ENCODE peak calls at places on chromosome 22, in eight cellular contexts. J is kidney; P is A549; E is psoas muscle; A is CD8-positive, alpha-beta T cell; V is sigmoid colon; H is stomach; S is transverse colon. G is an unnamed sample. For H3K4me1, the result is how much of the 10 kb centered on the place peaks cover.

GRCh38 chr22:25919452-25919851 is 177.5 kb downstream of the MYO18B start:
- DNase-seq in P (no peak), V (no peak), S (no peak), E (no peak), H (no peak), A (no peak), J (no peak), G (no peak)

GRCh38 chr22:46350646-46351045 is 15.1 kb downstream of the TRMU start:
- DNase-seq in E (no peak), A (no peak), J (peak), P (no peak), S (no peak), H (no peak), V (no peak), G (peak)

GRCh38 chr22:22384267-22384666 is 124.3 kb downstream of the ZNF280B start:
- DNase-seq in J (no peak), H (no peak), V (no peak), E (no peak), A (no peak), P (no peak), S (no peak), G (no peak)

GRCh38 chr22:45268167-45268957 is 16.4 kb upstream of the UPK3A start:
- DNase-seq in P (peak), V (no peak), S (peak), H (peak), A (peak), E (peak), J (no peak), G (no peak)

GRCh38 chr22:19097518-19097917 is 24.7 kb downstream of the DGCR2 start:
- DNase-seq in J (no peak), H (no peak), A (no peak), E (no peak), V (peak), P (no peak), S (no peak), G (no peak)

GRCh38 chr22:37329239-37330140 is 47.2 kb downstream of the CYTH4 start:
- DNase-seq in A (no peak), V (no peak), S (no peak), H (no peak), E (no peak), P (no peak), J (no peak), G (peak)

GRCh38 chr22:28977481-28977971 is 84.1 kb downstream of the C22orf31 start:
- DNase-seq in P (no peak), J (no peak), V (no peak), H (peak), A (no peak), E (no peak), S (no peak), G (no peak)

GRCh38 chr22:25110846-25111578 is 88.6 kb upstream of the CRYBB3 start:
- DNase-seq in V (peak), A (peak), P (peak), E (peak), S (peak), H (peak), J (peak), G (peak)

GRCh38 chr22:25172153-25172552 is 27.5 kb upstream of the CRYBB3 start:
- DNase-seq in E (no peak), A (peak), P (peak), H (peak), S (peak), V (no peak), J (no peak), G (no peak)

GRCh38 chr22:45696227-45696626 is 24.6 kb downstream of the ATXN10 start:
- DNase-seq in A (no peak), P (no peak), H (no peak), V (no peak), E (no peak), J (no peak), S (no peak), G (no peak)

GRCh38 chr22:31628362-31628761 is 33.7 kb downstream of the PISD start:
- DNase-seq in S (no peak), J (no peak), V (no peak), P (no peak), H (no peak), E (no peak), A (no peak), G (no peak)

GRCh38 chr22:31625661-31626426 is 36.2 kb downstream of the PISD start:
- DNase-seq in A (no peak), J (no peak), P (no peak), E (peak), H (peak), S (peak), V (peak), G (peak)

GRCh38 chr22:31625257-31625640 is 36.8 kb downstream of the PISD start:
- DNase-seq in S (no peak), H (no peak), A (no peak), V (no peak), J (no peak), E (no peak), P (no peak), G (no peak)

GRCh38 chr22:31627223-31627731 is 34.7 kb downstream of the PISD start:
- DNase-seq in J (no peak), V (no peak), H (peak), S (no peak), A (no peak), P (no peak), E (no peak), G (no peak)

DNA sequence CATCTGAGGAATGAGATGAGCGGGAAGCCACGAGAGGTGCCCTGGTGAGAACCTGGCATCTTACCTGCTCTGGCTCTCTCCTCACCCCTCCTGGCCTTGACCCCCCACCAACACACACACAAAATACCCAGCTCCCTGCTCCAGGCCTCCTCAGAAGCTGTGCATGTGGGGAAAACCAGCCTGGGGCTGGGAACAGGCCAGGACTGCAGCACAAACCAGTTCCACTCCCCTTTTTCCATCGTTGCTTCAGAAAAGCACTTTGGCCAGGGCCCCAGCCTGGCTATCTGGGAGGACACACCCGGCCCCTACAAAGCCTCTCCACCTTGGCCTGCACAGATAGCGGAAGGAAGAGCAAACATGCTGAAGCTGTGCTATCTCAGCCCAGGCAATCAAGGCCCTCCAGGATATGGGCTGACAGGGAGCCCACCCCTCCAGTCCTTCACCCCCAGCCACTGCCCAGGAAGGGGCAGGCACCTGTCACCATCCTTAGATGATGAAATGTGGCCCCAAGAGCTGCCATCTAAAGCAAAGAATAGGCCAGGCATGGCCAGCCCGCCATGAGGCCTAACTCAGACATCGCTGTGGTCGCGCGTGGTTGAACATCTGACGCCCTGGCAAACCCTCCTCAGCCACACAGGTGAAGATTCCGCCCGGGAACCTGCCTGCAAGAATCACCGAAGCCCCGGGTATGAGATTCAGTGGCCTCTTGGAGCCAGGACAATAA is 35.4 kb downstream of the PISD start:
- DNase-seq in S (no peak), H (peak), P (no peak), J (no peak), E (no peak), V (no peak), A (no peak), G (no peak)
- H3K4me1 ChIP-seq in S (under half), H (under half), P (under half), J (under half), E (under half), V (under half), A (under half), G (half or more)

GRCh38 chr22:38700789-38701628 is at the start of gene JOSD1:
- DNase-seq in E (peak), S (peak), A (peak), H (peak), P (peak), V (peak), J (peak), G (peak)
- TF ChIP-seq CTCF in E (no peak), S (no peak), A (no peak), H (no peak), P (no peak), V (no peak), J (no peak), G (no peak)

GRCh38 chr22:49963647-49964026 is 3.1 kb downstream of the PIM3 start:
- DNase-seq in H (peak), A (no peak), P (no peak), J (no peak), S (peak), E (no peak), V (peak), G (peak)
- H3K4me1 ChIP-seq in H (half or more), A (under half), P (under half), J (half or more), S (half or more), E (half or more), V (under half), G (under half)

DNA sequence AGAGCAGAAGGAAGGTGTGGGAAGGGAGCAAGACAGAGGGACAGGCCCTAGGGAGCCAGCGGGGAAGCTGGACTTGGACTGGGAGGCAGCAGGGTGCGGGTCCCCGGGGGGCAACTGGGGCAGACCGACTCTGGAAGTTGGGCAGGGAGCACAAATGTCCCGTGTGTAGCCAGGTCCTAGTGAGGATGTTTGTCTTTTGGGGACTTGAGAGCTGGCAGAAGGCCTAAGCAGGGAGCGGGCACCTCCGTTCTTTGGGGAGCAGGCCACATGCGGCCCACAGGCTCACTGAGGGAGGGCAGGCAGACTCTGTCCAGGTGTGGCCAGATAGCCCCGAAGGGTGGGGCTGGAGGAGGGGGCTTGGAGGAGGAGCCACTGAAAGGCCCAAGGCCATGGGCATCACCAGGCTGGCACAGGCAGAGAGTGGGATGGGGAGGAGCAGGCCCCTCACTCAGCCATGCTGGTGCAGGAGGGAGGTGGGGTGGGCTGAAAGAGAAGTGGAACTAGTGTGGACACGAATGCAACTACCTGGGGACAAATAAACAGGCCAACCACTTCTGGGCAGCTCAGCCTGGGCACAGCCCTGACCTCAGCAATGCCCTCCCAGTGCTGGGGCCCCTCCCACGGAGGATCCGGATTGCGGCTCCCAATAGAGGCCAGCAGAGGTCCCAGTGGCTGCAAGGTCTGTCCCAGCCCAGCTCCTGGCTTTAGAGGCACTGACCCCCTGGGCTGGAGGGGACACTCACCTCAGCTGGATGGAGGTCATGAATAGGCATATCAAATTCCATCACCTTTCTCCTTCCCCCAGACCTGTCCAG is 1.3 kb upstream of the SCARF2 start:
- DNase-seq in V (peak), E (no peak), H (no peak), J (peak), P (no peak), A (no peak), S (no peak), G (peak)
- TF ChIP-seq CTCF in V (no peak), E (peak), H (no peak), J (no peak), P (no peak), A (no peak), S (no peak), G (no peak)

GRCh38 chr22:42364641-42365336 is 67.4 kb downstream of the NFAM1 start:
- DNase-seq in A (no peak), V (peak), S (no peak), P (no peak), J (no peak), E (no peak), H (no peak), G (no peak)
- H3K4me1 ChIP-seq in A (under half), V (under half), S (under half), P (under half), J (under half), E (under half), H (under half), G (under half)

DNA sequence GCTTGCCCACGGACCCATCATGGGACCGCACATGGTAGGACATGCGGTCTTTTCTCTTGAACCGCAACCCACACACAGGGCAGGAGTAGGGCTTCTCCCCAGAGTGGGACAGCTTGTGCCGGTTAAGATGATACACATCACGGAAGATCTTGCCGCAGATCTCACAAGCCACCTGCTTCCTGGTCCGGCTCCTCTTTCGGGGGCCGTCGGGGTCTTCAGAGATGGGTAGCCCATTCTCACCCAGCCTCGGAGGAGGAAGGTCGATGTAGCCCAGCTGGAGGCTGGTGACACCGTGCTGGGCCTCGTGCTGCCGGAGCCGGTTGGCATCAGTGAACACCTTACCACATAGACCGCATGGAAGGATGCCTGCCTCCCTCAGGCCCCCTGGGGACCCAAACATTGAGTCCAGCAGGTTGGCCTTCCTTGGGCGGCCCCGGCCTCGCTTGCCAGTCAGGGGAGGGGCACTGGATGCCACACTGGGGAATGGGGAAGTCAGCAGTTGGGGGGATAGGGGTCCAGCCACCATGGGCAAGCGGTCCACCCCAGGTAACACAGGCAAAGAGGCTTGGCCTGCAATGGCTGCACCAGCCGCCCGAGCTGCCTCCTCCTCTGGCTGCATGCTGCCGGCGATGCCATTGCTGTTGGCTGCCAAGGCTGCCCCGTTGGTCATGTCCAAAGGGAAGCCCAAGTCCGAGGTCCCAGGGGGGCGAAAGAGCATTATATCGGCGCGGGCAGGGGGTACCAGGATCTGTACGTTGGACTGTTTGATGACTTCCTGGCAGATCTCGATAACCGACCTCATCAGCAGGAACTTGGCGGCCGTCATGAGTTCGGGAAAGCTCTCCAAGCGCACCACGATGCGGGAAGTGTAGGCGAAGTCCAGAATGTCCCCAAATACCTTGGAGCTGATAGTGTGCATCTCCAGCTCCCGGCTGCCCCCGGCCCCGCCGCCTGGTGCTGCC is 1.5 kb downstream of the PATZ1 start:
- DNase-seq in J (peak), A (peak), S (peak), V (peak), E (peak), P (no peak), H (peak), G (no peak)
- TF ChIP-seq CTCF in J (no peak), A (no peak), S (no peak), V (no peak), E (no peak), P (no peak), H (no peak), G (no peak)

GRCh38 chr22:20244744-20245576 is 23.2 kb downstream of the RTN4R start:
- DNase-seq in S (peak), H (no peak), J (no peak), P (no peak), V (no peak), A (peak), E (no peak), G (no peak)
- H3K4me1 ChIP-seq in S (under half), H (under half), J (under half), P (under half), V (under half), A (half or more), E (under half), G (under half)

DNA sequence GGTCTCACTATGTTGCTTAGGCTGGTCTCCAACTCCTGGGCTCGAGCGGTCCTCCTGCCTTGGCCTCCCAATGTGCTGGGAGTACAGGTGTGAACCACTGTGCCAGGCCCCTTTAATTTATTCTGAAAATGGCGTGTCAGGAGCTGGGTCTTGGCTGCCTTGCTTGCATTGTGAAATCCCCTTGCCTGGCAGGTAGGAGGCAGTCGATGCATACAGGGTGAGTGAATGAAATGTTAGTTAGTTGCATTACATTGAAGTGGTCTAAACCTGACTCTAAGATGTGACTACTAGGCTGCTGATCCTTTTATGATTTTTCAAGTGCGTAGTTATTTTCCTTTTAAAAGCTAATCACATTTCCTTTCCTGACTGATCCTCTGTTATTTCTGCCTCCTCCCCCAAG is 42.9 kb downstream of the PARVB start:
- DNase-seq in P (no peak), S (no peak), J (no peak), E (no peak), H (no peak), A (no peak), V (no peak), G (no peak)
- TF ChIP-seq CTCF in P (no peak), S (no peak), J (no peak), E (no peak), H (no peak), A (no peak), V (no peak), G (no peak)

DNA sequence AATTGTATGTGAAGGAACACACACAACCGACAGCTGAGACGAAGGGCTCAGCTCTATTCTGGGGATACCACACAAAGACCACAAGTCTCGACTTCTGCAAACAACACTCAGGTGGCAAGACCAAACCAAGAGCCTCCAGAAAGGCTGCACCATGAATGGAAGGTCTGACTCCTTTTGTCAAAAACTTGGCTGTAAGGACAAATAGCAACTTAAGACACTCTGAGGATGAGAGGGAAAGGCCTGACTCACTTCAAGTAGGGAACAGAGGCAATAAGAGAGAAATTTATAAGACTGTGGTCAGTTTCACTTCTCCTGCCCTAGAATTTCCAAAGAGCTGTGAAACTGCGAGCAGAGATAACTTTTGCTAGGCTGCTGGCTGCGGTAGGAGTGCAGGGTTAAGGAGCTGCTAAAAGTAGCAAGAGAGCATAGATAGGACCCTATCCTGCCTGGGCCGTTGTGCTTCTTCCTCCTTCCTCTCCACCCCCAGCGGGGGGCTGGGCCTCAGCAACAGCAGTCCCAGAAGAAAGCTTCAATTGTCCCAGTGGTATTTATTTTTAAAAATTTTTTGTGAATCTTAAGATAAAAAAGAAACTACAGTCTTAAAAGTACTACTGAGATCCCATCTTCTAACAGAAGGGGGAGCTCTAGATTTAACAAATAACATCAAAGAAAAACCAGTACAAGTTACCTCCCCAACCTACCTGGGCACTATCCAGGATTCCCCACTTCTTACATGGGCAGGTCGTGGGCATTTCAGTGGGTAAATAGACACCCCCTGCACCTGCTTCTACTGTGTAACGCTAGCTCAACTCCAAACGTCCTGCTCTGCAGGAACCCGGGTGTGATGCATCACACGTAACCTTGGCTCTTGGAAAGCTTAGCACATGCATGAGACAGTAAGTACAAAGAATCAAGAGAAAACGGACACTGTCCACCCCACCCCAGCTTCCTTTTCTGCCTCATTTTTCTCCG is 66.4 kb downstream of the SGSM3 start:
- DNase-seq in S (peak), V (no peak), P (peak), J (no peak), H (no peak), A (peak), E (no peak), G (no peak)
- H3K4me1 ChIP-seq in S (half or more), V (under half), P (under half), J (under half), H (under half), A (under half), E (under half), G (under half)

DNA sequence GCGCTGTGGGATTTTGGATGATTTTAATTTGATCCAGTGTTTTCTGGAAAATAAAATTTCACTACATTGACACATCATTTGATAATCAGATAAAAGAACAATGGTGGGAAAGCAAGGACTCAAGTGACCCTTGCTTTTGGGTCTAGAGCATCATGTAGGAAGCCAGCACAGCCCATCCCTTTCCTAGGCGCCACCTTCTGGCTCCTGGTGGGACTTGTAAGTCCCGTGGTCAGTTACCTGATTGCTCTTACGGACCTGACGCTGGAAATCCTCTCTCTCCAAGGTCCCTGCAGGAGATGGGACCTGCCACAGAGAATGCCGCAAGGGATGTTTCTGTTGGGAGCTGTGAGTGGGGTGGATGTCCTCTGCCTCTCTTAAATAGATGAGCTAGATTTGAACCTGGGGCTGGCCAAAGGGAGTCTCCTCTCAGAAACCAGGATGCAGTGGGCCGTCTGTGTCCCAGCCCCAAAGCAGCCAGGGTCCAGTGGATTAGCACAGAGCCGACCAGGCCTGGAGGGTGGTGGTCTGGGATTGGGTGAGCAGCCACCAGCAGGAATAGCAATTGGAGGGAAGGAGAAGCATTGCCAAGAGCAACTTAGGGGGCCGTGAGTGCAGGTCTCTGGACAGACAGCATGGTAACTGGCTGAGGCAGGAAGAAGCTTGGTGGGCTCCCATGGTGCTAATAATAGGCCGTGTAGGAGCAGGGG is 21.7 kb downstream of the TIMP3 start:
- DNase-seq in V (peak), J (no peak), P (peak), H (peak), A (no peak), E (no peak), S (peak), G (no peak)
- TF ChIP-seq CTCF in V (no peak), J (peak), P (peak), H (no peak), A (no peak), E (peak), S (peak), G (peak)

G was measured in left lung.